ENCODE peak calls at places on chromosomes 7 and 10, in four cellular contexts. V is H9, L is IMR-90, A is mesendoderm. F is an unnamed sample.

GRCh38 chr7:64541438-64542359 is 21.2 kb downstream of the ZNF680 start:
- DNase-seq in A (no peak), L (peak), V (no peak), F (no peak)

GRCh38 chr10:88064608-88065383 is 201.4 kb downstream of the PTEN start:
- DNase-seq in L (peak), V (no peak), A (no peak), F (no peak)

GRCh38 chr7:130721486-130722277 is 12.3 kb downstream of the KLF14 start:
- DNase-seq in L (peak), V (peak), A (peak), F (peak)

GRCh38 chr7:7720193-7720592 is 1.8 kb upstream of the RPA3 start:
- DNase-seq in V (no peak), L (no peak), A (no peak), F (no peak)

GRCh38 chr7:19117081-19117869 is at the start of gene TWIST1:
- DNase-seq in A (peak), L (peak), V (peak), F (peak)

GRCh38 chr7:77425151-77426051 is 9.3 kb upstream of the GSAP start:
- DNase-seq in A (peak), L (peak), V (peak), F (no peak)

GRCh38 chr10:79268100-79268670 is 79.1 kb upstream of the PPIF start:
- DNase-seq in A (no peak), L (peak), V (no peak), F (no peak)

GRCh38 chr10:46526682-46527038 is 29.8 kb downstream of the GPRIN2 start:
- DNase-seq in L (no peak), V (no peak), A (no peak), F (no peak)

GRCh38 chr10:122152544-122152943 is 118.6 kb upstream of the BTBD16 start:
- DNase-seq in L (peak), A (no peak), V (no peak), F (no peak)
- H4K8ac ChIP-seq in L (no peak), A (no peak), V (no peak), F (no peak)

GRCh38 chr10:108078263-108078662 is 913.8 kb upstream of the SORCS1 start:
- DNase-seq in L (no peak), A (no peak), V (no peak), F (no peak)

GRCh38 chr10:108086502-108086901 is 922.0 kb upstream of the SORCS1 start:
- DNase-seq in L (no peak), A (no peak), V (no peak), F (no peak)

DNA sequence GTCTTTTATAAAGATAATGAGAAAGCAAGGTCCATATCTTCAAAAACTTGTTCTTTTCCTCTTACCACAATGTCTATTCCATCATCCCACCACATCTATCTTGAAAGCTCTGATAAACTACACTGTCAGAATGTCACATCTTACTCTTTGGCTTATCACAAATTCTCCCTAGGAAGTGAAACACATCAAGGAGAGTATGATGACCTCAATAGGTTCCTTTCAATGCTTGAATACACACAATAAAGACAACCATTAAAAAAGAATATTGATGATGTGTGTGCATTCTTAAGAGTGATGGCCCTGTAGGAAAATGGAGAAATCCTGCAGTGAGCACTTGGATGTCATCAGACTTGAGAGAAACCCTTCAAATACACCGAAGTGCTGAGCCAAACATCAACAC is 918.1 kb upstream of the SORCS1 start:
- DNase-seq in V (no peak), L (no peak), A (no peak), F (no peak)
- H4K5ac ChIP-seq in V (no peak), L (no peak), A (no peak), F (no peak)

DNA sequence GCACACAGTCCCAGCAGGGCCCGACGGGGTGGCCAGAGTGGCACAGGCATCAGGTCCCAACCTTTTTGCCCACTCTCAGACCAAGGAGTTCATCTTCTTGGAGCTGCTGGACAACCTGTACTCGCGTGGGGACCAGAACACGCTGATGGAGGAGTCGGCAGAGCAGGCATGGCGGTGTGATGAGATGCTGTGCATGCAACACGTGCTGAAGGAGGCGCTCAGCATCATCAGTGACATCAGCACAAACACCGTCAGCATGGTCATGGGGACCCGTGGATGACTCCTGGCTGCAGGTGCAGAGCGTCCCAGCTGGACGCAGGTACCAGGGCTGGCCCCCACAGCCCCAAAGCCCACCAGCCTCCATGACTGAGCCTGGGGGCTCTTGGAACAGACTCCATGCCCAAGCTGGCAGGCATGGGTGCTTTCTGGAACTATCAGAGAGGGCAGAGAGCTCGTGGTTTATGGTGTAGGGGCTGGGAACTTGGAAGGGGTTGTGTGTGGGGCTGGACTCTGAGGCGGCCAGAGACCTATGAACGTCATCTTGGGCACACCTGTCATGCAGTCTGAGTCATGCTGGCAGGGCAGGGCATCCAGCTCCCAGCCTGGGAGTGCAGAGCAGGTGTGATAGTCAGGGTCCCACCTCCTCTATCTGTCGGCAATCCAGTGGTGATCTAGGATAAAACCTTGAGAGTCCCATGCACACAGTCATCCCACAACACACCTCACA is 8.2 kb upstream of the MTPAP start:
- DNase-seq in V (no peak), L (no peak), A (no peak), F (no peak)
- H4K8ac ChIP-seq in V (no peak), L (no peak), A (no peak), F (no peak)

DNA sequence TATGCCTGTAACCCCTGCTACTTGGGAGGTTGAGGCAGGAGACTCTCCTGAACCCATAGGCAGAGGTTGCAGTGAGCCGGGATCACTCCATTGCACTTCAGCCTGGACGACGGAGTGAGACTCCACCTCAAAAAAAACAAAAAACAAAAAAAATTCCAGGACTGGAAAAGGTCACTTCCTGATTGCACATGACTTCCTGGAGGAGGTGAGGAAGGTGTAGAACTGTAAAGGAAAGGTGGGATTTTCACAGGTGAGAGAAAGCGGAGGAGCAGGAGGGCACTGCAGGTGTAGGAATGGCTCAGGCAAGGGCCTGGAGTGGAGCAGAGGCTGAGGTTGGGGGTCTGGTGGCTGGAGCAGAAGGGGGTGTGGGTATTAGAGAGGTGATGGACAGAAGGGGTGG is 3.2 kb upstream of the MUC3A start:
- DNase-seq in L (no peak), V (no peak), A (no peak), F (no peak)
- H4K5ac ChIP-seq in L (no peak), V (no peak), A (no peak), F (no peak)

DNA sequence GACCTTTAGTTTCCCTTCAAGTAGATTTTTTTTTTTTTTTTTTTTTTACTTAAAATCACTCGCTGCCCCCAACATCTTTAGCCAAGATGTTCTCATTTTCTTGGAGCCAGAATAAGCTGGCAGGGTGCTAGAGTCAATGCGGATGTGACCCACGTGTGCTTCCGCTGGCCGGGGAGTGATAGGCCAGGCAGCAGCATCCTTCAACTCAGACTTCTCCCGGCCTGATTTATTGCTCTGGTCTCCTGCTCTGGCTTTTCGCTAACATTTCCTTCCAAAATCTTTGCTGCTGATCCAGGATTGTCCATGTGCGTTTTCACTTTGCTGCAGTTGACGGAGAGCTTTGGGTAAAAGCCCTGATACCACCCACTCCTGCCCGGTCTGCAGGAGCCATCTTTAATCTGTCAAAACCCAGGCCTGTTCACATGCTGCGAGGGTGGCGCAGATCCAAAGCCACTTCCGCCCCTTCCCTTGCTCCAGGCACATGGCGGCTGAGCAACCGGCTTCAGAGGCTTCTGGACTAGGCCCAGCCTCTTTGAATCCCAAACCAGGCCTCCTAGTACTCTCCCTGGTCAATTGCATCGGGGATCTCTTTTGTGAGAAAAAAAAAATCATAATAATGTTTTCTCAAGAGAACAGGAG is 106.8 kb downstream of the CYP26A1 start:
- DNase-seq in V (no peak), L (peak), A (no peak), F (no peak)
- H4K8ac ChIP-seq in V (no peak), L (no peak), A (no peak), F (no peak)

GRCh38 chr7:158648787-158649186 is 55.8 kb downstream of the NCAPG2 start:
- DNase-seq in A (no peak), V (no peak), L (no peak), F (no peak)

GRCh38 chr7:158648168-158648567 is 56.4 kb downstream of the NCAPG2 start:
- DNase-seq in A (no peak), L (no peak), V (no peak), F (no peak)

GRCh38 chr7:158649279-158649678 is 55.3 kb downstream of the NCAPG2 start:
- DNase-seq in V (no peak), L (peak), A (no peak), F (no peak)

GRCh38 chr7:158651968-158652555 is 52.5 kb downstream of the NCAPG2 start:
- DNase-seq in A (no peak), V (no peak), L (no peak), F (no peak)

DNA sequence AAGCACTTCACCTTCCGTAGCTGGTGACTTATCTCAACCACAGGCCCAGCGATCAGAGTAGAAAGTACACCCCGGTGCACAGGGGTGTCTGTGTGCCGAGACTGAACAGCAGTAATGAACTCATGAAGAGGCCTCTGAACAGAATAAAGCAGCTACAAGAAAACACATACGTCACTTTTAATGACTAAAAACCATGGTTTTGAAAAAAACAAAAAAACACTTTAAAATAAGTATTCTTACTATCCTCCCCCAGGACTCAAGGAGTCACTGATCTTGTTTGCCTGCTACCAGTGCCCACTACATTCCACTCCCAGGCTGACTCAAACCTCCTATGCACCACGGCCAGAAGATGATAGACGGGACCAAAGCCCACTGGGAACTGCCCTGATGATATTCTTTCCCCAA is 53.8 kb downstream of the NCAPG2 start:
- DNase-seq in A (no peak), V (no peak), L (peak), F (no peak)
- H4K5ac ChIP-seq in A (no peak), V (no peak), L (peak), F (no peak)

GRCh38 chr10:93749218-93749799 is 8.4 kb upstream of the LGI1 start:
- DNase-seq in L (no peak), A (peak), V (peak), F (peak)

GRCh38 chr10:93746844-93747284 is 10.9 kb upstream of the LGI1 start:
- DNase-seq in V (peak), A (peak), L (peak), F (peak)

GRCh38 chr10:93741367-93741766 is 16.4 kb upstream of the LGI1 start:
- DNase-seq in V (no peak), L (no peak), A (no peak), F (no peak)

GRCh38 chr10:93742633-93743349 is 14.9 kb upstream of the LGI1 start:
- DNase-seq in A (no peak), V (no peak), L (no peak), F (no peak)

GRCh38 chr10:93745411-93746065 is 12.2 kb upstream of the LGI1 start:
- DNase-seq in A (peak), V (peak), L (no peak), F (peak)
- H4K8ac ChIP-seq in A (no peak), V (no peak), L (no peak), F (no peak)

GRCh38 chr7:150390206-150390605 is 11.1 kb downstream of the ZNF775 start:
- DNase-seq in L (peak), V (no peak), A (no peak), F (no peak)

GRCh38 chr7:150397376-150398107 is 18.4 kb downstream of the ZNF775 start:
- DNase-seq in L (no peak), A (no peak), V (no peak), F (no peak)

GRCh38 chr7:150396426-150397375 is 17.6 kb downstream of the ZNF775 start:
- DNase-seq in L (no peak), V (no peak), A (no peak), F (no peak)

GRCh38 chr7:150389532-150389816 is 10.3 kb downstream of the ZNF775 start:
- DNase-seq in A (no peak), V (no peak), L (peak), F (no peak)

DNA sequence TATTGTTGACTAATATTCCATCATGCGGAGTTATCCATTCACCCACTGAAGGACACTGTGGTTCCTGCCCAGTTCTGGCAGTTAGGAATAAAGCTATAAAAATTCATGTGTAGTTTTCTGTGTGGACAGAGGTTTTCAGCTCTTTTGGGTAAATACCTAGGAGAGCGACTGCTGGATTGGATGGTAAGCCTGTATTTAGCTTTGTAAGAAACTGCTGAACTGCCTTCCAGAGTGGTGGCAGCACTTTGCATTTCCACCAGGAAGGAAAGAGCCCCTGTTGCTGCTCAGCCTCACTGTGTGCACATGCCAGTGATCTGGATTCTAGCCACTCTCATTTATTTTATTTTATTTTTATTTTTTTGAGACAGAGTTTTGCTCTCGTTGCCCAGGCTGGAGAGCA is 14.2 kb downstream of the ZNF775 start:
- DNase-seq in A (no peak), L (no peak), V (no peak), F (no peak)
- H4K5ac ChIP-seq in A (no peak), L (no peak), V (no peak), F (no peak)

GRCh38 chr10:77139746-77140145 is 497.9 kb downstream of the KCNMA1 start:
- DNase-seq in L (no peak), A (no peak), V (no peak), F (no peak)
- H4K8ac ChIP-seq in L (no peak), A (no peak), V (no peak), F (no peak)